ENCODE peak calls at places on chromosomes 6 and 20, in nine cellular contexts. Q is AG04450; A is iPS-NIHi11; P is neural progenitor cell; X is CD8-positive, alpha-beta memory T cell; C is fibroblast of gingiva; J is neuronal stem cell; D is prostate gland; K is OCI-M1. H is an unnamed sample.

GRCh38 chr6:26165261-26165790 is 78.1 kb downstream of the HFE start:
- DNase-seq in C (no peak), K (no peak), D (no peak), A (no peak), Q (no peak), P (no peak), J (no peak), X (no peak), H (no peak)

GRCh38 chr6:4637691-4638433 is 138.3 kb upstream of the CDYL start:
- DNase-seq in J (no peak), D (no peak), Q (peak), X (no peak), A (no peak), K (peak), C (no peak), P (no peak), H (peak)

GRCh38 chr6:44898296-44898930 is 429.7 kb upstream of the RUNX2 start:
- DNase-seq in Q (peak), J (no peak), X (no peak), D (no peak), C (peak), K (no peak), A (peak), P (no peak), H (no peak)

GRCh38 chr20:33673411-33674293 is 576 bp downstream of the NECAB3 start:
- DNase-seq in C (no peak), J (no peak), Q (no peak), P (no peak), A (no peak), X (no peak), D (no peak), K (peak), H (no peak)

GRCh38 chr6:154996841-154997311 is 1.8 kb downstream of the TIAM2 start:
- DNase-seq in J (no peak), D (no peak), C (no peak), X (no peak), P (peak), A (no peak), K (no peak), Q (no peak), H (no peak)

GRCh38 chr6:41374618-41375590 is 39.5 kb downstream of the NCR2 start:
- DNase-seq in A (peak), J (no peak), X (no peak), Q (no peak), P (peak), C (no peak), D (no peak), K (no peak), H (no peak)

GRCh38 chr6:30348957-30349356 is 4.0 kb downstream of the RPP21 start:
- DNase-seq in K (peak), C (no peak), X (no peak), Q (no peak), D (no peak), A (no peak), P (no peak), J (no peak), H (no peak)

GRCh38 chr6:148385379-148385778 is 42.7 kb downstream of the SASH1 start:
- DNase-seq in P (no peak), Q (no peak), X (no peak), D (no peak), C (no peak), A (no peak), J (no peak), K (no peak), H (no peak)

GRCh38 chr6:129635396-129636164 is 74.4 kb downstream of the ARHGAP18 start:
- DNase-seq in Q (no peak), X (no peak), J (no peak), P (no peak), D (no peak), A (no peak), C (peak), K (no peak), H (no peak)

GRCh38 chr6:162538643-162539064 is 188.9 kb downstream of the PRKN start:
- DNase-seq in C (no peak), D (no peak), A (no peak), X (no peak), K (peak), J (no peak), P (no peak), Q (no peak), H (no peak)

GRCh38 chr6:20907486-20908071 is 373.3 kb downstream of the CDKAL1 start:
- DNase-seq in P (no peak), X (no peak), A (peak), D (no peak), C (no peak), K (no peak), J (no peak), Q (no peak), H (no peak)

GRCh38 chr6:149489967-149490366 is 5.2 kb upstream of the ZC3H12D start:
- DNase-seq in D (no peak), X (no peak), K (no peak), J (no peak), Q (no peak), P (no peak), C (no peak), A (no peak), H (no peak)

GRCh38 chr6:152680879-152681517 is 16.7 kb upstream of the MYCT1 start:
- DNase-seq in A (no peak), K (no peak), D (no peak), J (no peak), P (no peak), C (no peak), X (no peak), Q (no peak), H (no peak)

GRCh38 chr6:170212051-170212756 is 78.7 kb downstream of the DLL1 start:
- DNase-seq in X (no peak), A (no peak), C (no peak), J (no peak), P (peak), K (no peak), Q (no peak), D (peak), H (no peak)

GRCh38 chr20:64091762-64092161 is 7.6 kb upstream of the LKAAEAR1 start:
- DNase-seq in P (peak), A (peak), J (no peak), K (no peak), D (no peak), Q (no peak), X (no peak), C (no peak), H (no peak)

GRCh38 chr6:170374571-170375444 is 68.2 kb downstream of the FAM120B start:
- DNase-seq in P (no peak), C (peak), D (no peak), Q (no peak), A (no peak), J (no peak), X (no peak), K (no peak), H (no peak)

GRCh38 chr20:10508468-10509251 is 73.6 kb downstream of the SLX4IP start:
- DNase-seq in K (no peak), A (no peak), D (peak), X (no peak), P (no peak), Q (no peak), C (peak), J (no peak), H (no peak)

GRCh38 chr6:112015725-112016124 is 38.2 kb upstream of the CCN6 start:
- DNase-seq in C (no peak), Q (no peak), K (no peak), P (no peak), A (no peak), J (no peak), X (no peak), D (no peak), H (no peak)

GRCh38 chr6:157449610-157450009 is 68.6 kb downstream of the ZDHHC14 start:
- DNase-seq in K (no peak), J (no peak), Q (peak), P (no peak), X (no peak), C (peak), D (no peak), A (no peak), H (no peak)

GRCh38 chr6:109672827-109673226 is 18.2 kb downstream of the AK9 start:
- DNase-seq in X (no peak), A (no peak), J (no peak), C (no peak), K (no peak), P (no peak), D (no peak), Q (no peak), H (no peak)

GRCh38 chr6:127606131-127606562 is 29.2 kb downstream of the C6orf58 start:
- DNase-seq in Q (no peak), A (peak), K (peak), D (no peak), X (no peak), P (peak), J (peak), C (peak), H (no peak)

GRCh38 chr6:13006578-13007300 is 290.2 kb downstream of the PHACTR1 start:
- DNase-seq in K (peak), D (no peak), X (no peak), Q (no peak), J (no peak), P (no peak), C (peak), A (no peak), H (no peak)

GRCh38 chr20:49768204-49769124 is 44.2 kb upstream of the SLC9A8 start:
- DNase-seq in J (no peak), Q (peak), K (peak), A (peak), P (peak), C (peak), X (no peak), D (peak), H (no peak)

H was measured in NK-92 treated with Interleukin-12 subunit alpha and Interleukin-12 subunit beta, amount 100 ng/mL, for 24 hours.